ENCODE peak calls at places on chromosomes 2 and 18, in four cellular contexts. One of them, this sample, is unnamed.

GRCh38 chr2:128357561-128358370 is 39.1 kb upstream of the HS6ST1 start:
- DNase-seq in epithelial cell of esophagus: no peak
- DNase-seq in adrenal gland: peak
- DNase-seq in IMR-90: no peak
- DNase-seq in this sample: no peak

GRCh38 chr2:111666160-111666559 is 217.8 kb downstream of the ANAPC1 start:
- DNase-seq in epithelial cell of esophagus: no peak
- DNase-seq in adrenal gland: no peak
- DNase-seq in IMR-90: no peak
- DNase-seq in this sample: no peak

GRCh38 chr2:28199995-28200394 is 192.7 kb upstream of the FOSL2 start:
- DNase-seq in epithelial cell of esophagus: peak
- DNase-seq in adrenal gland: no peak
- DNase-seq in IMR-90: peak
- DNase-seq in this sample: no peak

GRCh38 chr2:99822487-99823218 is 319.7 kb downstream of the AFF3 start:
- DNase-seq in epithelial cell of esophagus: no peak
- DNase-seq in adrenal gland: no peak
- DNase-seq in IMR-90: no peak
- DNase-seq in this sample: no peak

GRCh38 chr2:99651930-99652670 is 162.3 kb upstream of the REV1 start:
- DNase-seq in epithelial cell of esophagus: no peak
- DNase-seq in adrenal gland: no peak
- DNase-seq in IMR-90: peak
- DNase-seq in this sample: no peak

GRCh38 chr2:206981739-206982336 is 42.5 kb downstream of the CPO start:
- DNase-seq in epithelial cell of esophagus: peak
- DNase-seq in adrenal gland: peak
- DNase-seq in IMR-90: peak
- DNase-seq in this sample: no peak

GRCh38 chr2:201403904-201404303 is 46.8 kb upstream of the FLACC1 start:
- DNase-seq in epithelial cell of esophagus: peak
- DNase-seq in adrenal gland: no peak
- DNase-seq in IMR-90: peak
- DNase-seq in this sample: no peak

GRCh38 chr18:61993831-61994230 is 101.0 kb upstream of the RNF152 start:
- DNase-seq in epithelial cell of esophagus: peak
- DNase-seq in adrenal gland: no peak
- DNase-seq in IMR-90: no peak
- DNase-seq in this sample: no peak

GRCh38 chr2:231765496-231765929 is 15.6 kb downstream of the PDE6D start:
- DNase-seq in epithelial cell of esophagus: no peak
- DNase-seq in adrenal gland: no peak
- DNase-seq in IMR-90: no peak
- DNase-seq in this sample: no peak

GRCh38 chr18:51236225-51236624 is 38.7 kb upstream of the MEX3C start:
- DNase-seq in epithelial cell of esophagus: peak
- DNase-seq in adrenal gland: peak
- DNase-seq in IMR-90: peak
- DNase-seq in this sample: no peak

GRCh38 chr2:149908731-149909690 is 321.4 kb upstream of the MMADHC start:
- DNase-seq in epithelial cell of esophagus: peak
- DNase-seq in adrenal gland: no peak
- DNase-seq in IMR-90: peak
- DNase-seq in this sample: no peak

GRCh38 chr18:76306685-76307292 is 188.3 kb downstream of the ZNF516 start:
- DNase-seq in epithelial cell of esophagus: no peak
- DNase-seq in adrenal gland: no peak
- DNase-seq in IMR-90: no peak
- DNase-seq in this sample: no peak

GRCh38 chr2:100882645-100883613 is 63.0 kb downstream of the NPAS2 start:
- DNase-seq in epithelial cell of esophagus: peak
- DNase-seq in adrenal gland: peak
- DNase-seq in IMR-90: peak
- DNase-seq in this sample: no peak

GRCh38 chr18:73697395-73697794 is 450.2 kb downstream of the FBXO15 start:
- DNase-seq in epithelial cell of esophagus: no peak
- DNase-seq in adrenal gland: no peak
- DNase-seq in IMR-90: peak
- DNase-seq in this sample: no peak

GRCh38 chr2:133886735-133887675 is 318.7 kb upstream of the NCKAP5 start:
- DNase-seq in epithelial cell of esophagus: peak
- DNase-seq in adrenal gland: peak
- DNase-seq in IMR-90: peak
- DNase-seq in this sample: peak

GRCh38 chr2:99960724-99961566 is 181.4 kb downstream of the AFF3 start:
- DNase-seq in epithelial cell of esophagus: no peak
- DNase-seq in adrenal gland: peak
- DNase-seq in IMR-90: peak
- DNase-seq in this sample: no peak

GRCh38 chr2:231000211-231000904 is 4.4 kb downstream of the SPATA3 start:
- DNase-seq in epithelial cell of esophagus: no peak
- DNase-seq in adrenal gland: no peak
- DNase-seq in IMR-90: no peak
- DNase-seq in this sample: no peak

GRCh38 chr18:53850918-53851317 is 373.6 kb downstream of the MBD2 start:
- DNase-seq in epithelial cell of esophagus: no peak
- DNase-seq in adrenal gland: no peak
- DNase-seq in IMR-90: no peak
- DNase-seq in this sample: no peak

DNA sequence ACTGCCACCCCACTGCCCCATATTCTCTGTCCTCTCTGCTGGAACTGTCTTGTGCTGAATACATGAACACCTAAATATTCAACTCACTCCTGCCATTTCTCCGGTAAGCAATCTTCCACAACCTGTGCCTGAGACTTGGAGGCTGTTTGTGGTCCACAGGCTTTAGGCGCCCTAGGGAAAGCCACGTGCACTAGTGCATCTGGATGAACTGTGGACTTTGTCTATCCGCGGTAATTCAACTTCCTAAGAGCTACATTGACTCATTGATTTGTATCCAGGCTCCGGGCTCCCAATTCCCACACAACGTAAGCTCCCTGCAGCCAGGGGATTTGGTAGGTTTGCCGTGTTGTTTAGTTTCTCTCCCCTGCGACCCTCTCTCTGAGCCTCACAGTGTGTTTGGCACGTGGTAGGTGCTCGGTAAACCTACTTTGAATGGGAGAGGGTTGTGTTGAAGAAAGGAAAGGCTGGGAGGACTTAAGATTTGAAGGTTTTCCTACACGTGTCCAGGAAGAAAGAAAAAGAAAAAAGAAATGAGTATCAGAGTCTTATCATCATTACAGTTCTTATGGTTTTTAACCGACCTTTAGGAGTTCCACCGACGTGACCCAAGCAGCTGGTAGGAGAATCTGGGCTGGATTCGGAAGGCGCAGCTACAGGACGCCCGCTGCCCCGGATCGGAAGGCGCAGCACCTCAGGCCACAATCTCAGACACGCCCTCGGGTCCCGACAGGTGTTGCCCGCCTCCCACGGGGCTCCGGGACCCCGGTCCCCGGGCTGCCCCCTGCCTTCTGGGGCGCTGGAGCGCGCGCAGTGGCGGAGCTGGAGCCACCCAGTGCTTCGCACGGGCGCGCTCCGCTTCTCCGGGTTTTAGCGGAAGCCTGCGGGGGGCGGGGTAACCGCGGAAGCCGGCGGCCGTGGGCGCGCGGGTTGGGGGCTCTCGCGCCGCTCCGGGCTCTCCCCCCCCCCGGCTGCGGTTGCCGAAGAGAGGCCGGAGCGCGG is 718.4 kb downstream of the DPP10 start:
- DNase-seq in epithelial cell of esophagus: no peak
- DNase-seq in adrenal gland: peak
- DNase-seq in IMR-90: no peak
- DNase-seq in this sample: no peak
- H3K4me3 ChIP-seq in epithelial cell of esophagus: no peak
- H3K4me3 ChIP-seq in adrenal gland: no peak
- H3K4me3 ChIP-seq in IMR-90: no peak
- H3K4me3 ChIP-seq in this sample: no peak

DNA sequence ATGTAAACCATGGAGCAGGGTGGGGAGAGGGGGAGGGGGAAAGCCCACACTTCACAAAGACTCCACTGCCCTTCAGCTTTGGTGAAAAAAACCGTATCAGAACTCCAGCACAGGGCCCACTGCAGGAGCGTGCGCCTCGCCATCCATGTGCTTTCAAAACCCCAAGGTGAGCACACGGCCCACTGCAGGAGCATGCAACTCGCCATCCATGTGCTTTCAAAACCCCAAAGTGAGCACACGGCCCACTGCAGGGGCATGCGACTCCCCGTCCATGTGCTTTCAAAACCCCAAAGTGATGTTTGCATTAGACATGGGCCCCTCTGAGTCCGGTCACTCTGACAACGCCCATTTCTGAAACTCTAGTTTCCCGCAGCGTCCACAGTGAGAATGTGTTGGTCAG is 7.8 kb downstream of the TXNL4A start:
- DNase-seq in epithelial cell of esophagus: no peak
- DNase-seq in adrenal gland: no peak
- DNase-seq in IMR-90: no peak
- DNase-seq in this sample: no peak
- TF ChIP-seq CTCF in epithelial cell of esophagus: no peak
- TF ChIP-seq CTCF in adrenal gland: no peak
- TF ChIP-seq CTCF in IMR-90: no peak
- TF ChIP-seq CTCF in this sample: no peak

DNA sequence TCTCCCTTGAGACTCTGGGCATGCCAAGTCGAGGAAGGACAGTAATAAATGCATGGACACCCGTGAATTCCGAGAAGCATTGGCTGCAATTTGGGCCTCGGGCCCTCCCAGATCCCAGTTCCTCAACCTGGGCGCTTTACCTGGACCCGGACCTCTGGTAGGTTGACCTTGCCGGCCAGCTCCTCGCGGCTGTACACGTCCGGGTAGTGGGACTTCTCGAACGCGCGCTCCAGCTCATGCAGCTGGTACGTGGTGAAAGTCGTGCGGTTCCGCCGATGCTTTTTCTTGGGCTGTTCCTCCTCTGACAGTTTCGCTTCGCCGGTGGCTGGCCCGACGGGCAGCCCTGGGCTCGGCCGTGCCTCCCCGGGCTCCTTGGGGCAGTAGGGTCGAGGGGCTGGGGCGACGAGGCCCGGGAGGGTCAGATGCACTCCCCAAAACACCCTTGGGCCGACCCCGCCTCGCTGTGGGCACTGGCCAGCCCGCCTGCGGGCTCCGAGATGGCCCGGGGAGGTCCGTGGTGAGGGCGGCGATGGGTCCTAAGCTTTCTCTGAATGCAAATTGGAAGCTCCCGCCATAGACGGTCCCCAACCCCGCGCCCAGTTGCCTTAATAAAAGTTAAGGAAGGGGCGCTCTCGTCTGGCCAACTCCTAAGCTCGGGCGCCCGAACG is 899 bp downstream of the RAX start:
- DNase-seq in epithelial cell of esophagus: no peak
- DNase-seq in adrenal gland: no peak
- DNase-seq in IMR-90: no peak
- DNase-seq in this sample: no peak
- H3K4me3 ChIP-seq in epithelial cell of esophagus: no peak
- H3K4me3 ChIP-seq in adrenal gland: no peak
- H3K4me3 ChIP-seq in IMR-90: no peak
- H3K4me3 ChIP-seq in this sample: peak

GRCh38 chr2:24351981-24352380 is 8.4 kb downstream of the ITSN2 start:
- DNase-seq in epithelial cell of esophagus: no peak
- DNase-seq in adrenal gland: no peak
- DNase-seq in IMR-90: no peak
- DNase-seq in this sample: no peak
- TF ChIP-seq CTCF in epithelial cell of esophagus: peak
- TF ChIP-seq CTCF in adrenal gland: peak
- TF ChIP-seq CTCF in IMR-90: no peak
- TF ChIP-seq CTCF in this sample: no peak

DNA sequence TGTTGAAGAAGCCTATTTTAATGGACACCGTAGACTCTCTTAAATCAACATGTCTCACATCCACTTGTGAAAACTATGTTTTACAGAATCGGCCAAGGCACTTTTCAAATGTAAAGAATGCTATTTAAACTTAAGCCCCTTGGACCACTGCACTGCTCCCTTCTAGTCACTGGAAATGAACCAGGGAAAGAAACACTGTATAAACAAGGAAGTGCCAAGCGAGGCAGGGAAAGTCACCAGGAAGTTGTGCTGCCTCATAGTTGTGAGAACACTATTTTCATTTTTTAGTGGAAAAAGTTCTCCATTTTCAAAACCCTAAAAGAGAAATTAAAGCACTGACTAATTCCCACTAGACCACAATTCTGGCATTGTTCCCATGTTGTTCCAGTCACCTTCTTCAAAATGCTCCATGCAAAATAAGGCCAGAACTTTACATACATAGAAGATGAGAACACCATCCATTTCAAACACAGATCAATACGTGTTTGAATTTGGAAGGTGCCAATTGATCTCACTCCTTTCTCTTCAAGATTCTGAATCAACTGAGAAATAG is 13.5 kb downstream of the CCDC141 start:
- DNase-seq in epithelial cell of esophagus: no peak
- DNase-seq in adrenal gland: no peak
- DNase-seq in IMR-90: no peak
- DNase-seq in this sample: no peak
- H3K4me3 ChIP-seq in epithelial cell of esophagus: no peak
- H3K4me3 ChIP-seq in adrenal gland: no peak
- H3K4me3 ChIP-seq in IMR-90: no peak
- H3K4me3 ChIP-seq in this sample: no peak

This sample was measured in AG04449.